ENCODE peak calls at places on chromosomes 4 and X, in four cellular contexts. F is astrocyte of the spinal cord, J is body of pancreas, H is LNCaP clone FGC. B is an unnamed sample.

GRCh38 chrX:37995428-37995827 is 10.9 kb upstream of the SYTL5 start:
- DNase-seq in H (no peak), F (no peak), J (no peak), B (no peak)

GRCh38 chrX:13669246-13669689 is 16.3 kb downstream of the TCEANC start:
- DNase-seq in J (peak), H (peak), F (peak), B (peak)

GRCh38 chr4:10104211-10104990 is 12.2 kb downstream of the WDR1 start:
- DNase-seq in H (no peak), F (no peak), J (no peak), B (peak)

GRCh38 chr4:8050555-8051206 is 107.9 kb downstream of the ABLIM2 start:
- DNase-seq in F (peak), J (peak), H (no peak), B (no peak)

GRCh38 chrX:22012051-22012450 is 20.1 kb upstream of the PHEX start:
- DNase-seq in F (no peak), J (no peak), H (no peak), B (no peak)

GRCh38 chrX:69069086-69069445 is 96.2 kb downstream of the PJA1 start:
- DNase-seq in J (no peak), F (no peak), H (no peak), B (no peak)

GRCh38 chrX:101079736-101080135 is 1.1 kb downstream of the TMEM35A start:
- DNase-seq in F (no peak), J (no peak), H (no peak), B (no peak)

GRCh38 chrX:19646298-19646697 is 131.0 kb upstream of the MAP3K15 start:
- DNase-seq in H (no peak), F (no peak), J (no peak), B (no peak)

GRCh38 chrX:1401611-1402430 is 9.9 kb upstream of the SLC25A6 start:
- DNase-seq in H (no peak), J (no peak), F (no peak), B (no peak)

GRCh38 chrX:49850028-49850427 is 20.9 kb downstream of the PAGE4 start:
- DNase-seq in J (no peak), F (no peak), H (no peak), B (no peak)

GRCh38 chr4:78174931-78175330 is 117.8 kb downstream of the FRAS1 start:
- DNase-seq in J (no peak), F (no peak), H (no peak), B (no peak)

GRCh38 chr4:122914938-122915337 is 7.5 kb downstream of the NUDT6 start:
- DNase-seq in H (no peak), J (no peak), F (peak), B (peak)

GRCh38 chrX:20437678-20438077 is 171.0 kb upstream of the RPS6KA3 start:
- DNase-seq in H (no peak), J (no peak), F (no peak), B (no peak)

GRCh38 chr4:173017802-173018201 is 150.8 kb upstream of the GALNT7 start:
- DNase-seq in F (no peak), H (no peak), J (no peak), B (no peak)

GRCh38 chr4:128835498-128836222 is 26.2 kb downstream of the JADE1 start:
- DNase-seq in H (no peak), J (peak), F (no peak), B (no peak)

GRCh38 chr4:168585168-168586091 is 88.6 kb downstream of the PALLD start:
- DNase-seq in H (no peak), F (peak), J (peak), B (peak)

GRCh38 chr4:55727746-55728145 is 91.6 kb upstream of the NMU start:
- DNase-seq in J (no peak), H (no peak), F (no peak), B (no peak)

GRCh38 chr4:174193438-174194015 is 89.9 kb downstream of the FBXO8 start:
- DNase-seq in F (no peak), J (no peak), H (no peak), B (no peak)

GRCh38 chrX:22969416-22969815 is 30.3 kb upstream of the DDX53 start:
- DNase-seq in H (no peak), F (no peak), J (no peak), B (peak)

GRCh38 chr4:26724522-26724921 is 136.1 kb upstream of the STIM2 start:
- DNase-seq in H (no peak), F (no peak), J (no peak), B (no peak)

GRCh38 chrX:35289952-35290351 is 347.4 kb downstream of the FAM47B start:
- DNase-seq in F (no peak), J (no peak), H (no peak), B (no peak)

GRCh38 chr4:77172336-77172735 is 15.3 kb downstream of the CCNG2 start:
- DNase-seq in F (peak), H (no peak), J (no peak), B (peak)

GRCh38 chr4:31366041-31366440 is 645.9 kb downstream of the PCDH7 start:
- DNase-seq in F (peak), H (no peak), J (no peak), B (no peak)

GRCh38 chr4:56906534-56906933 is 1.2 kb upstream of the REST start:
- DNase-seq in J (no peak), F (no peak), H (no peak), B (no peak)
- H3K4me3 ChIP-seq in J (no peak), F (no peak), H (no peak), B (no peak)

DNA sequence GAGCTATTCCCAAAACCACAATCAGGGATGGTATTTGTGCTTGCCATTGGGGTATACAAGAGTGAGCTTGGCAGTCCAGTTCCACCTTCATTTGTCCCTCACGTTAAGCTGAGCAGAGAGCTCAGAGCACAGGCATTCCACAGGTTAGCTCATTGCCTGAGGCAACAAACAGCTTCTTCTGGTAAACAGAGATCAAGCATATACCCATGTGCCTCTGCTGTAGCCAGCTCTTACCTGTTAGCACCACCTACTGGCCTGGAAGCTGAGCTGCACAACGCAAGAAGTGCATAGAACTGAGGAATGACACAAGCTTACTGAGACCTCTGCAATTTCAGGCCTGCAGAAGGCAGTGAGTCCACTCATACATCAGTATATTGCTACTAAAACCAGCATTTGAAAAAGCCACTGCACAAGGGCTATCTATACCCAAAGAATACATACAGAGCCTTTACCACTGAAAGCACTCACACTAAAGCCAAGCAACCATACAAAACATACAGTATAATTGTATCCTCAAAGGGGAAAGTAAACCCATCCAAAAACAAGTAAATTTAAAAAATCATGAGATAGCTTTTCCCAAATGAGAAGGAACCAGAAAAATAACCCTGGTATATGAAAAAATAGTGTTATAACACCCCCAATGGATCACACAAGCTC is 258.3 kb upstream of the GABRA2 start:
- DNase-seq in F (peak), J (peak), H (peak), B (no peak)
- TF ChIP-seq CTCF in F (peak), J (no peak), H (peak), B (no peak)

DNA sequence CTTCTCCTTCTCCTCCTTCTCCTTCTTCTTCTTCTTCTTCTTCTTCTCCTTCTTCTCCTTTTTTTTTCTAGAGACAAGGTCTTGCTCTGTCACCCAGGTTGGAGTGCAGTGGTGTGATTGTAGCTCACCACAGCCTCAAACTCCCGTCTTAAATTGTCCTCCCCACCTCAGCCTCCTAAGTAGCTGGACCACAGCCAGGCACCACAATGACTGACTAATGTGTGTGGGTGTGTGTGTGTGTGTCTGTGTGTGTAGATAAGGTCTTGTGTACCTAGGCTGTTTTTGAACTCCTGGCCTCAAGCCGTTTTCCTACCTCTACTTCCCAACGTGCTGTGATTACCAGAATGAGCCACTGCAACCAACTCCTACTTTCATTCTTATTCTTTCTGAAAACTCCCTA is 390.9 kb downstream of the ADAM29 start:
- DNase-seq in H (no peak), F (no peak), J (no peak), B (no peak)
- H3K4me3 ChIP-seq in H (no peak), F (no peak), J (no peak), B (no peak)

GRCh38 chrX:95076449-95076848 is 1402.4 kb downstream of the FAM133A start:
- DNase-seq in J (no peak), F (peak), H (peak), B (peak)
- TF ChIP-seq CTCF in J (no peak), F (peak), H (peak), B (peak)

GRCh38 chr4:6134612-6135220 is 65.6 kb downstream of the JAKMIP1 start:
- DNase-seq in F (no peak), H (peak), J (no peak), B (no peak)
- H3K4me3 ChIP-seq in F (no peak), H (no peak), J (no peak), B (no peak)

GRCh38 chrX:8879750-8880149 is 78.6 kb upstream of the FAM9A start:
- DNase-seq in H (no peak), F (no peak), J (peak), B (no peak)
- TF ChIP-seq CTCF in H (no peak), F (peak), J (peak), B (peak)

GRCh38 chr4:141636077-141636770 is at the start of gene IL15:
- DNase-seq in J (peak), F (peak), H (peak), B (no peak)
- H3K4me3 ChIP-seq in J (peak), F (peak), H (peak), B (peak)